ENCODE peak calls at places on chromosomes 5 and 9, in six cellular contexts. One of them, this sample, is unnamed. For H3K4me1 and H3K9me3, the result is how much of the 10 kb centered on the place peaks cover.

GRCh38 chr5:57887851-57888621 is 405.4 kb upstream of the ACTBL2 start:
- DNase-seq in stomach: peak
- DNase-seq in BE2C: peak
- DNase-seq in IMR-90: peak
- DNase-seq in neuronal stem cell: peak
- DNase-seq in H9: peak
- DNase-seq in this sample: no peak

GRCh38 chr9:129640086-129640870 is 1.7 kb downstream of the ASB6 start:
- DNase-seq in stomach: peak
- DNase-seq in BE2C: peak
- DNase-seq in IMR-90: peak
- DNase-seq in neuronal stem cell: no peak
- DNase-seq in H9: no peak
- DNase-seq in this sample: peak

GRCh38 chr5:50751064-50751657 is 84.7 kb downstream of the PARP8 start:
- DNase-seq in stomach: no peak
- DNase-seq in BE2C: peak
- DNase-seq in IMR-90: peak
- DNase-seq in neuronal stem cell: peak
- DNase-seq in H9: no peak
- DNase-seq in this sample: no peak

GRCh38 chr5:173592050-173592669 is 24.3 kb downstream of the BOD1 start:
- DNase-seq in stomach: no peak
- DNase-seq in BE2C: no peak
- DNase-seq in IMR-90: no peak
- DNase-seq in neuronal stem cell: no peak
- DNase-seq in H9: no peak
- DNase-seq in this sample: no peak

GRCh38 chr9:134272302-134273023 is 53.8 kb upstream of the RXRA start:
- DNase-seq in stomach: no peak
- DNase-seq in BE2C: no peak
- DNase-seq in IMR-90: no peak
- DNase-seq in neuronal stem cell: no peak
- DNase-seq in H9: no peak
- DNase-seq in this sample: no peak

GRCh38 chr9:88593537-88594185 is 58.7 kb downstream of the NXNL2 start:
- DNase-seq in stomach: peak
- DNase-seq in BE2C: peak
- DNase-seq in IMR-90: peak
- DNase-seq in neuronal stem cell: peak
- DNase-seq in H9: no peak
- DNase-seq in this sample: no peak

GRCh38 chr9:79577969-79578723 is 6.4 kb downstream of the TLE4 start:
- DNase-seq in stomach: no peak
- DNase-seq in BE2C: peak
- DNase-seq in IMR-90: peak
- DNase-seq in neuronal stem cell: no peak
- DNase-seq in H9: no peak
- DNase-seq in this sample: no peak

GRCh38 chr5:170266570-170267379 is 30.8 kb downstream of the LCP2 start:
- DNase-seq in stomach: no peak
- DNase-seq in BE2C: no peak
- DNase-seq in IMR-90: no peak
- DNase-seq in neuronal stem cell: no peak
- DNase-seq in H9: no peak
- DNase-seq in this sample: no peak

GRCh38 chr9:134268308-134268724 is 57.9 kb upstream of the RXRA start:
- DNase-seq in stomach: peak
- DNase-seq in BE2C: no peak
- DNase-seq in IMR-90: peak
- DNase-seq in neuronal stem cell: no peak
- DNase-seq in H9: no peak
- DNase-seq in this sample: no peak

GRCh38 chr9:33381231-33381791 is 21.1 kb downstream of the AQP7 start:
- DNase-seq in stomach: no peak
- DNase-seq in BE2C: no peak
- DNase-seq in IMR-90: peak
- DNase-seq in neuronal stem cell: peak
- DNase-seq in H9: peak
- DNase-seq in this sample: no peak

GRCh38 chr5:10319202-10319851 is 11.6 kb upstream of the CMBL start:
- DNase-seq in stomach: no peak
- DNase-seq in BE2C: no peak
- DNase-seq in IMR-90: peak
- DNase-seq in neuronal stem cell: no peak
- DNase-seq in H9: no peak
- DNase-seq in this sample: no peak

GRCh38 chr9:134597041-134597913 is 44.3 kb upstream of the COL5A1 start:
- DNase-seq in stomach: no peak
- DNase-seq in BE2C: no peak
- DNase-seq in IMR-90: peak
- DNase-seq in neuronal stem cell: no peak
- DNase-seq in H9: no peak
- DNase-seq in this sample: peak

GRCh38 chr5:56023296-56023695 is 28.5 kb upstream of the IL6ST start:
- DNase-seq in stomach: no peak
- DNase-seq in BE2C: no peak
- DNase-seq in IMR-90: no peak
- DNase-seq in neuronal stem cell: no peak
- DNase-seq in H9: no peak
- DNase-seq in this sample: no peak

GRCh38 chr5:56026863-56027300 is 32.1 kb upstream of the IL6ST start:
- DNase-seq in stomach: no peak
- DNase-seq in BE2C: no peak
- DNase-seq in IMR-90: peak
- DNase-seq in neuronal stem cell: no peak
- DNase-seq in H9: no peak
- DNase-seq in this sample: no peak

GRCh38 chr5:56028708-56029107 is 33.9 kb upstream of the IL6ST start:
- DNase-seq in stomach: no peak
- DNase-seq in BE2C: no peak
- DNase-seq in IMR-90: no peak
- DNase-seq in neuronal stem cell: no peak
- DNase-seq in H9: no peak
- DNase-seq in this sample: no peak

GRCh38 chr5:56024810-56025302 is 30.1 kb upstream of the IL6ST start:
- DNase-seq in stomach: no peak
- DNase-seq in BE2C: no peak
- DNase-seq in IMR-90: no peak
- DNase-seq in neuronal stem cell: no peak
- DNase-seq in H9: no peak
- DNase-seq in this sample: no peak

GRCh38 chr5:56025303-56025885 is 30.6 kb upstream of the IL6ST start:
- DNase-seq in stomach: no peak
- DNase-seq in BE2C: no peak
- DNase-seq in IMR-90: peak
- DNase-seq in neuronal stem cell: no peak
- DNase-seq in H9: no peak
- DNase-seq in this sample: no peak
- H3K4me1 ChIP-seq in stomach: under half
- H3K4me1 ChIP-seq in BE2C: under half
- H3K4me1 ChIP-seq in IMR-90: under half
- H3K4me1 ChIP-seq in neuronal stem cell: under half
- H3K4me1 ChIP-seq in H9: under half
- H3K4me1 ChIP-seq in this sample: under half

GRCh38 chr5:179114756-179115155 is 54.6 kb downstream of the ZNF354C start:
- DNase-seq in stomach: peak
- DNase-seq in BE2C: no peak
- DNase-seq in IMR-90: no peak
- DNase-seq in neuronal stem cell: no peak
- DNase-seq in H9: no peak
- DNase-seq in this sample: no peak
- H3K9me3 ChIP-seq in stomach: half or more
- H3K9me3 ChIP-seq in BE2C: under half
- H3K9me3 ChIP-seq in IMR-90: under half
- H3K9me3 ChIP-seq in neuronal stem cell: under half
- H3K9me3 ChIP-seq in H9: under half
- H3K9me3 ChIP-seq in this sample: half or more

GRCh38 chr5:139711067-139711851 is 63.1 kb downstream of the CXXC5 start:
- DNase-seq in stomach: no peak
- DNase-seq in BE2C: peak
- DNase-seq in IMR-90: peak
- DNase-seq in neuronal stem cell: peak
- DNase-seq in H9: peak
- DNase-seq in this sample: peak
- H3K4me1 ChIP-seq in stomach: under half
- H3K4me1 ChIP-seq in BE2C: under half
- H3K4me1 ChIP-seq in IMR-90: under half
- H3K4me1 ChIP-seq in neuronal stem cell: under half
- H3K4me1 ChIP-seq in H9: under half
- H3K4me1 ChIP-seq in this sample: under half

DNA sequence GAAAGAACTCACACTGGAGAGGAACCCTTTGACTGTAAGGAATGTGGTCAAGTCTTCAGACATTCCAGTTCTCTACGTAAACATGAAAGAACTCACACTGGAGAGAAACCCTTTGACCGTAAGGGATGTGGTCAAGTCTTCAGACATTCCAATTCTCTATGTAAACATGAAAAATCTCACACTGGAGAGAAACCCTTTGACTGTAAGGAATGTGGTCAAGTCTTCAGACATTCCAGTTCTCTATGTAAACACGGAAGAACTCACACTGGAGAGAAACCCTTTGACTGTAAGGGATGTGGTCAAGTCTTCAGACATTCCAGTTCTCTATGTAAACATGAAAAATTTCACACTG is 32.6 kb downstream of the MAPK9 start:
- DNase-seq in stomach: no peak
- DNase-seq in BE2C: no peak
- DNase-seq in IMR-90: peak
- DNase-seq in neuronal stem cell: no peak
- DNase-seq in H9: no peak
- DNase-seq in this sample: no peak
- H3K9me3 ChIP-seq in stomach: half or more
- H3K9me3 ChIP-seq in BE2C: under half
- H3K9me3 ChIP-seq in IMR-90: half or more
- H3K9me3 ChIP-seq in neuronal stem cell: under half
- H3K9me3 ChIP-seq in H9: half or more
- H3K9me3 ChIP-seq in this sample: half or more

This sample was measured in ascending aorta.